ENCODE peak calls at places on chromosomes 6 and 20, in seven cellular contexts. C, G, D, J, O, H and T are unnamed samples.

GRCh38 chr20:20603339-20603990 is 109.0 kb downstream of the RALGAPA2 start:
- DNase-seq in C (no peak), G (peak), D (no peak), J (no peak), O (no peak), H (no peak), T (no peak)

GRCh38 chr6:31657406-31658157 is 1.9 kb downstream of the APOM start:
- DNase-seq in C (no peak), G (no peak), D (no peak), J (no peak), O (no peak), H (no peak), T (no peak)

GRCh38 chr20:20407891-20408805 is 40.2 kb downstream of the INSM1 start:
- DNase-seq in C (no peak), G (peak), D (no peak), J (no peak), O (peak), H (peak), T (peak)

GRCh38 chr6:99093781-99094180 is 146.0 kb upstream of the FBXL4 start:
- DNase-seq in C (no peak), G (no peak), D (no peak), J (no peak), O (no peak), H (no peak), T (no peak)

GRCh38 chr6:35034411-35035171 is 106.5 kb downstream of the TCP11 start:
- DNase-seq in C (no peak), G (peak), D (no peak), J (peak), O (peak), H (no peak), T (peak)

GRCh38 chr20:48843125-48843806 is 15.5 kb upstream of the PREX1 start:
- DNase-seq in C (no peak), G (peak), D (no peak), J (no peak), O (no peak), H (peak), T (no peak)

GRCh38 chr6:78867020-78867369 is 356 bp upstream of the IRAK1BP1 start:
- DNase-seq in C (no peak), G (no peak), D (no peak), J (no peak), O (no peak), H (no peak), T (no peak)

GRCh38 chr20:47574616-47575401 is 73.1 kb downstream of the NCOA3 start:
- DNase-seq in C (no peak), G (peak), D (no peak), J (no peak), O (peak), H (peak), T (no peak)

GRCh38 chr6:43769526-43770416 is at the start of gene VEGFA:
- DNase-seq in C (peak), G (peak), D (peak), J (peak), O (peak), H (peak), T (peak)

GRCh38 chr6:166068768-166069167 is 98.9 kb downstream of the TBXT start:
- DNase-seq in C (no peak), G (no peak), D (no peak), J (no peak), O (no peak), H (no peak), T (no peak)

GRCh38 chr6:45049188-45049843 is 278.8 kb upstream of the RUNX2 start:
- DNase-seq in C (no peak), G (peak), D (no peak), J (no peak), O (peak), H (peak), T (no peak)

DNA sequence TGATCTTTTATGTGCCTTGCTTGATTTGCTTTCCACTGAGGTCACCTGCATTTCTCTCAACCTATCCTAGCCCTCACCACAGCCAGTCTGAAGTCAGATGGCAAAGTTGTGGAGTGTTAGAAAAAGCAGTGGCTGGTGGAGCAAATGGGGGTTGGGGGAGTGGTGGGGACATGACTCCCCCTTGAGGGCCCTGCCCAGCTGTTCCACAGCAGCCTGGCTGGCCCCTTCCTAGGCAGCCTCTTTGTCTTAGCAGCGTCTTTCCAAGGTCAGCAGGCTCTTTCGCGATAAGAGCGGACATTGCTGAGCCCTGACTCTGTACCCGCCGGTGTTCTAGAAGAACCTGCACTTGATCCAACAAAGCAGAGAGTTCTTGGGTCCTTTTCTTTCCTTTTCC is 56.0 kb upstream of the TAGAP start:
- DNase-seq in C (no peak), G (no peak), D (peak), J (no peak), O (no peak), H (no peak), T (no peak)
- H3K4me3 ChIP-seq in C (no peak), G (no peak), D (no peak), J (no peak), O (no peak), H (no peak), T (no peak)

GRCh38 chr20:38426498-38426897 is 8.6 kb downstream of the SNHG17 start:
- DNase-seq in C (no peak), G (no peak), D (no peak), J (no peak), O (no peak), H (no peak), T (no peak)

GRCh38 chr20:38423541-38423940 is 11.6 kb downstream of the SNHG17 start:
- DNase-seq in C (no peak), G (no peak), D (no peak), J (no peak), O (no peak), H (no peak), T (no peak)

GRCh38 chr20:38427655-38428023 is 7.5 kb downstream of the SNHG17 start:
- DNase-seq in C (no peak), G (no peak), D (no peak), J (no peak), O (no peak), H (no peak), T (no peak)

GRCh38 chr20:38424404-38424803 is 10.7 kb downstream of the SNHG17 start:
- DNase-seq in C (no peak), G (no peak), D (no peak), J (no peak), O (no peak), H (no peak), T (no peak)

GRCh38 chr20:38426006-38426405 is 9.1 kb downstream of the SNHG17 start:
- DNase-seq in C (peak), G (peak), D (no peak), J (no peak), O (peak), H (peak), T (peak)
- TF ChIP-seq CTCF in C (no peak), G (no peak), D (no peak), J (no peak), O (no peak), H (no peak), T (no peak)

DNA sequence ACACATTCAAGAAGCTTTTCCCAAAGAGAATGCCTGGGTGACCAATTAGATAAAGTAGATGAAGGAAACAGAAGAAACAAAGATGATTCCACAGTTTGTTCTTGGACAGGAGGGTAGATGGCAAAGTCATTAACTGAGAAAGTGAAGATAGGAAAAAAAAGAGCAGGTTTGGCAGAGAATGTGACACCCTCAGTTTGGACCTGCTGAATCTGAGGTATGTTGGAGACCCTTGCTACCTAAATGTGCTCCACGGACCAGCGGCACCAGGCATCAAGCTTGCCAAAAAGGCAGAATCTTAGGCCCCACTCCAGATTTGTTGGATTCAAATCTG is 49.7 kb downstream of the ARHGAP18 start:
- DNase-seq in C (no peak), G (no peak), D (no peak), J (no peak), O (no peak), H (no peak), T (no peak)
- H3K4me3 ChIP-seq in C (no peak), G (no peak), D (peak), J (no peak), O (peak), H (no peak), T (no peak)

GRCh38 chr20:1490643-1491042 is 577 bp downstream of the SIRPB2 start:
- DNase-seq in C (no peak), G (no peak), D (peak), J (no peak), O (no peak), H (no peak), T (no peak)
- TF ChIP-seq CTCF in C (no peak), G (no peak), D (no peak), J (no peak), O (no peak), H (no peak), T (no peak)

DNA sequence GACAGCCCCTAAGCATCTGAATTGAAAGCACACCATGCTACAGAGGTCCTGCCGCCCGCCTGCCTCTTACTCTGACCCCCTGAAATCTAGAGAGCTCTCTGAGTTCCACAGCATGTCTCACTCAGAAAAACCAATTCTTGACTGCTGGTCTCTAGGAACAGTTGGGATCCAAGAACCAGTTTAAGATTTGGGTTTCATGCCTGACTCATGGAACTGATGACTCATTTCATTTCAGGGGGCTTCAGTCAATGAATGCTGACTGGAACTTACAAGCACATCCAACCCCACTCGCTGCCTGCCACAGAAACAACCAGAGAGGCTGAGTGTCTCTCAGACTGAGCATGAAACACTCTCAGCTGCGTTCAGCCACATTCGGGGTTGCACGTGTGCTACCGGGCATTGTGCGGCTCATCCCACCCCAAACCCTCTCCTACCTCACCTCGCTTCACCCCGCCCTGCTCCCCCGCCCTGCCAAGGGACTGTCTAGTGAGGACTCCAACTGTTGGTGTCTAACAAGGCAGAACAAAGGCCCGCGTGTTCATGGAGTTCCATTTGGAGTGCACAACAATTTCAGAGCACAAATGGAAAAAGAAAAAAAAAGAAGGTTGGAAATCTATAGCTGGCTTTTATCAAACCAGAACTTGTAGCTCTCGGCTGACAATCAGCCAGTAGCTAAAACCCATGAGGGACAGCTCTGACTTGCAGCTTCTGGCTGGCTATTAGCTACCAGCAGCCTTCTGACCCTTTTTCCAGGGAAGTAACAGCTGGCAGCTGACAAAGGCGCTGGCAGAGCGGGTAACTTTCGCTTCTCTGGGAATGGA is 20.0 kb upstream of the TRAF3IP2 start:
- DNase-seq in C (no peak), G (peak), D (no peak), J (no peak), O (peak), H (no peak), T (peak)
- H3K4me3 ChIP-seq in C (peak), G (no peak), D (peak), J (no peak), O (no peak), H (no peak), T (peak)